ENCODE peak calls at places on chromosomes 2 and 18, in ten cellular contexts. H is RCC 7860; U is testis; T is ovary; C is stimulated activated CD4-positive, alpha-beta T cell treated with anti-CD3 and anti-CD28 coated beads, TNF-alpha, amount 100 ng/mL, for 4 hours; S is mammary epithelial cell; M is activated effector memory CD4-positive, alpha-beta T cell treated with anti-CD3 and anti-CD28 coated beads, Interleukin-2, amount 50 U/mL, for 16 hours; E is pulmonary artery endothelial cell; Q is cardiac muscle cell; V is activated T-cell treated with anti-CD3 and anti-CD28 coated beads for 1 hour. Y is an unnamed sample.

GRCh38 chr2:217798743-217799552 is 203.8 kb downstream of the TNS1 start:
- DNase-seq in U (no peak), V (no peak), E (no peak), M (peak), Q (no peak), H (no peak), C (no peak), S (no peak), T (peak), Y (peak)

GRCh38 chr2:99576775-99577174 is 87.0 kb upstream of the REV1 start:
- DNase-seq in U (no peak), E (no peak), C (no peak), H (no peak), Q (no peak), V (no peak), T (no peak), M (no peak), S (no peak), Y (no peak)

GRCh38 chr2:74659462-74659861 is 5.4 kb downstream of the SEMA4F start:
- DNase-seq in M (no peak), E (no peak), S (no peak), Q (no peak), U (no peak), C (no peak), H (no peak), T (no peak), V (no peak), Y (no peak)

GRCh38 chr2:37688771-37689468 is 17.5 kb upstream of the CDC42EP3 start:
- DNase-seq in T (peak), H (peak), C (no peak), V (no peak), M (no peak), S (peak), Q (peak), U (no peak), E (peak), Y (no peak)

GRCh38 chr2:96157649-96158553 is 12.7 kb upstream of the DUSP2 start:
- DNase-seq in M (peak), Q (no peak), S (no peak), H (no peak), T (no peak), V (peak), E (no peak), U (no peak), C (peak), Y (no peak)

GRCh38 chr2:199230091-199230490 is 227.6 kb downstream of the SATB2 start:
- DNase-seq in T (no peak), M (no peak), H (peak), C (no peak), U (no peak), Q (no peak), E (no peak), V (no peak), S (peak), Y (no peak)

GRCh38 chr18:79609021-79609461 is 70.6 kb upstream of the CTDP1 start:
- DNase-seq in S (no peak), H (no peak), C (no peak), V (no peak), E (no peak), M (peak), U (no peak), T (no peak), Q (no peak), Y (no peak)

GRCh38 chr2:42164046-42164445 is 5.1 kb upstream of the EML4 start:
- DNase-seq in S (peak), H (no peak), C (no peak), T (no peak), U (no peak), Q (no peak), V (no peak), M (no peak), E (no peak), Y (no peak)

GRCh38 chr2:203774760-203775159 is 68.3 kb downstream of the CD28 start:
- DNase-seq in C (no peak), T (no peak), E (no peak), V (no peak), S (no peak), H (no peak), U (no peak), M (no peak), Q (no peak), Y (no peak)

GRCh38 chr2:182593394-182593707 is 122.7 kb upstream of the DNAJC10 start:
- DNase-seq in T (no peak), M (no peak), C (no peak), S (peak), H (peak), U (no peak), V (no peak), E (no peak), Q (peak), Y (no peak)

GRCh38 chr2:191184457-191184856 is 33.7 kb upstream of the STAT4 start:
- DNase-seq in C (no peak), V (no peak), H (no peak), Q (no peak), S (no peak), U (no peak), T (no peak), M (no peak), E (no peak), Y (no peak)

GRCh38 chr2:96727431-96727830 is 12.4 kb downstream of the LMAN2L start:
- DNase-seq in C (no peak), Q (peak), E (no peak), T (no peak), V (no peak), H (no peak), U (no peak), M (no peak), S (no peak), Y (no peak)

GRCh38 chr2:9003616-9004337 is at the start of gene MBOAT2:
- DNase-seq in V (peak), T (peak), E (peak), U (peak), Q (peak), S (peak), M (peak), H (peak), C (peak), Y (peak)

GRCh38 chr2:16400127-16400623 is 265.5 kb downstream of the CYRIA start:
- DNase-seq in E (no peak), M (no peak), Q (no peak), H (no peak), T (no peak), U (no peak), V (no peak), S (no peak), C (no peak), Y (no peak)

GRCh38 chr2:120486946-120487345 is 141.0 kb downstream of the INHBB start:
- DNase-seq in M (no peak), V (no peak), H (peak), C (no peak), U (no peak), Q (no peak), T (no peak), E (no peak), S (no peak), Y (no peak)

Y was measured in type B pancreatic cell.